ENCODE peak calls at places on chromosomes 12 and 14, in four cellular contexts. One of them, this sample, is unnamed.

GRCh38 chr12:76866146-76866545 is 12.7 kb downstream of the CSRP2 start:
- DNase-seq in choroid plexus epithelial cell: no peak
- DNase-seq in effector memory CD8-positive, alpha-beta T cell: no peak
- DNase-seq in NCI-H1694 treated with DMSO at 0.1 percent for 48 hours: no peak
- DNase-seq in this sample: no peak

GRCh38 chr14:104530651-104531050 is 48.9 kb upstream of the C14orf180 start:
- DNase-seq in choroid plexus epithelial cell: no peak
- DNase-seq in NCI-H1694 treated with DMSO at 0.1 percent for 48 hours: no peak
- DNase-seq in effector memory CD8-positive, alpha-beta T cell: no peak
- DNase-seq in this sample: no peak

GRCh38 chr14:35808076-35808657 is 928 bp downstream of the RALGAPA1 start:
- DNase-seq in choroid plexus epithelial cell: peak
- DNase-seq in effector memory CD8-positive, alpha-beta T cell: no peak
- DNase-seq in NCI-H1694 treated with DMSO at 0.1 percent for 48 hours: no peak
- DNase-seq in this sample: peak

GRCh38 chr14:75430526-75430925 is 2.7 kb downstream of the JDP2 start:
- DNase-seq in NCI-H1694 treated with DMSO at 0.1 percent for 48 hours: no peak
- DNase-seq in effector memory CD8-positive, alpha-beta T cell: no peak
- DNase-seq in choroid plexus epithelial cell: peak
- DNase-seq in this sample: no peak

GRCh38 chr12:106109168-106109910 is 29.4 kb downstream of the NUAK1 start:
- DNase-seq in choroid plexus epithelial cell: peak
- DNase-seq in effector memory CD8-positive, alpha-beta T cell: no peak
- DNase-seq in NCI-H1694 treated with DMSO at 0.1 percent for 48 hours: no peak
- DNase-seq in this sample: no peak

GRCh38 chr12:4763549-4763948 is 43.3 kb downstream of the GALNT8 start:
- DNase-seq in NCI-H1694 treated with DMSO at 0.1 percent for 48 hours: peak
- DNase-seq in choroid plexus epithelial cell: peak
- DNase-seq in effector memory CD8-positive, alpha-beta T cell: no peak
- DNase-seq in this sample: no peak

GRCh38 chr14:96086032-96086431 is 46.9 kb downstream of the C14orf132 start:
- DNase-seq in NCI-H1694 treated with DMSO at 0.1 percent for 48 hours: no peak
- DNase-seq in effector memory CD8-positive, alpha-beta T cell: no peak
- DNase-seq in choroid plexus epithelial cell: peak
- DNase-seq in this sample: no peak

GRCh38 chr12:97877404-97877803 is 414.8 kb downstream of the RMST start:
- DNase-seq in choroid plexus epithelial cell: no peak
- DNase-seq in NCI-H1694 treated with DMSO at 0.1 percent for 48 hours: no peak
- DNase-seq in effector memory CD8-positive, alpha-beta T cell: no peak
- DNase-seq in this sample: no peak

GRCh38 chr12:96989916-96990315 is 82.9 kb downstream of the NEDD1 start:
- DNase-seq in effector memory CD8-positive, alpha-beta T cell: no peak
- DNase-seq in choroid plexus epithelial cell: peak
- DNase-seq in NCI-H1694 treated with DMSO at 0.1 percent for 48 hours: no peak
- DNase-seq in this sample: peak

GRCh38 chr12:65334534-65334933 is 56.1 kb downstream of the MSRB3 start:
- DNase-seq in choroid plexus epithelial cell: no peak
- DNase-seq in NCI-H1694 treated with DMSO at 0.1 percent for 48 hours: no peak
- DNase-seq in effector memory CD8-positive, alpha-beta T cell: no peak
- DNase-seq in this sample: no peak

GRCh38 chr14:89617471-89618291 is 200.6 kb upstream of the FOXN3 start:
- DNase-seq in NCI-H1694 treated with DMSO at 0.1 percent for 48 hours: peak
- DNase-seq in effector memory CD8-positive, alpha-beta T cell: peak
- DNase-seq in choroid plexus epithelial cell: peak
- DNase-seq in this sample: peak

GRCh38 chr12:32051511-32052299 is 54.9 kb upstream of the BICD1 start:
- DNase-seq in choroid plexus epithelial cell: peak
- DNase-seq in NCI-H1694 treated with DMSO at 0.1 percent for 48 hours: no peak
- DNase-seq in effector memory CD8-positive, alpha-beta T cell: no peak
- DNase-seq in this sample: no peak

GRCh38 chr12:51533799-51534198 is 57.2 kb upstream of the SCN8A start:
- DNase-seq in effector memory CD8-positive, alpha-beta T cell: no peak
- DNase-seq in NCI-H1694 treated with DMSO at 0.1 percent for 48 hours: peak
- DNase-seq in choroid plexus epithelial cell: peak
- DNase-seq in this sample: no peak

GRCh38 chr12:12585115-12585862 is 22.6 kb upstream of the DUSP16 start:
- DNase-seq in choroid plexus epithelial cell: peak
- DNase-seq in effector memory CD8-positive, alpha-beta T cell: no peak
- DNase-seq in NCI-H1694 treated with DMSO at 0.1 percent for 48 hours: no peak
- DNase-seq in this sample: no peak

GRCh38 chr12:77493769-77494168 is 336.9 kb upstream of the NAV3 start:
- DNase-seq in choroid plexus epithelial cell: no peak
- DNase-seq in effector memory CD8-positive, alpha-beta T cell: no peak
- DNase-seq in NCI-H1694 treated with DMSO at 0.1 percent for 48 hours: no peak
- DNase-seq in this sample: no peak

GRCh38 chr12:70178038-70178437 is 65.2 kb upstream of the CNOT2 start:
- DNase-seq in choroid plexus epithelial cell: peak
- DNase-seq in NCI-H1694 treated with DMSO at 0.1 percent for 48 hours: peak
- DNase-seq in effector memory CD8-positive, alpha-beta T cell: no peak
- DNase-seq in this sample: no peak

GRCh38 chr14:95765016-95765415 is 51.1 kb upstream of the TCL1A start:
- DNase-seq in choroid plexus epithelial cell: no peak
- DNase-seq in NCI-H1694 treated with DMSO at 0.1 percent for 48 hours: peak
- DNase-seq in effector memory CD8-positive, alpha-beta T cell: no peak
- DNase-seq in this sample: no peak

This sample was measured in RPMI8226.